ENCODE peak calls at places on chromosomes 16 and 17, in five cellular contexts. U is A549; M is T-helper 2 cell; I is stimulated activated CD8-positive, alpha-beta memory T cell treated with anti-CD3 and anti-CD28 coated beads, Interleukin-7, amount 100 ng/mL, for 24 hours; T is cardiac muscle cell. J is an unnamed sample.

GRCh38 chr17:17236295-17237025 is 508 bp downstream of the FLCN start:
- DNase-seq in T (peak; percentile 22), M (no peak), U (peak; percentile 36), I (no peak), J (no peak)

GRCh38 chr17:1491406-1492248 is 859 bp downstream of the MYO1C start:
- DNase-seq in T (peak; percentile 66), M (peak; percentile 24), U (no peak), I (no peak), J (peak; percentile 43)

GRCh38 chr17:29004081-29004692 is 1.6 kb downstream of the SEZ6 start:
- DNase-seq in U (peak; percentile 30), I (no peak), M (no peak), T (peak; percentile 42), J (no peak)

GRCh38 chr17:48439875-48440505 is 10.0 kb upstream of the SKAP1 start:
- DNase-seq in I (no peak), M (peak; percentile 76), T (peak; percentile 9), U (no peak), J (peak; percentile 46)

GRCh38 chr17:57636274-57636673 is 108.8 kb downstream of the CCDC182 start:
- DNase-seq in U (no peak), T (no peak), M (no peak), I (no peak), J (no peak)

GRCh38 chr17:17792551-17793377 is 44.0 kb downstream of the SREBF1 start:
- DNase-seq in U (no peak), I (no peak), T (peak; percentile 88), M (peak; percentile 70), J (peak; percentile 38)

GRCh38 chr17:66296289-66296725 is 6.1 kb upstream of the PRKCA start:
- DNase-seq in U (no peak), M (no peak), T (no peak), I (no peak), J (no peak)

GRCh38 chr17:57259817-57260216 is 3.5 kb downstream of the MSI2 start:
- DNase-seq in U (no peak), M (no peak), I (no peak), T (no peak), J (no peak)

GRCh38 chr17:61285483-61286320 is 113.9 kb upstream of the TBX2 start:
- DNase-seq in M (no peak), U (no peak), I (no peak), T (peak; percentile 67), J (no peak)

GRCh38 chr16:57840833-57841232 is 38.5 kb upstream of the KIFC3 start:
- DNase-seq in I (no peak), T (no peak), U (no peak), M (no peak), J (no peak)

GRCh38 chr17:8846768-8847211 is 20.7 kb downstream of the PIK3R6 start:
- DNase-seq in U (peak; percentile 64), T (peak; percentile 74), M (no peak), I (no peak), J (no peak)

GRCh38 chr16:89092013-89092412 is 1.6 kb upstream of the ACSF3 start:
- DNase-seq in M (no peak), U (no peak), I (no peak), T (no peak), J (no peak)

GRCh38 chr16:75087040-75087979 is 29.3 kb downstream of the LDHD start:
- DNase-seq in I (no peak), M (no peak), T (peak; percentile 89), U (no peak), J (no peak)

GRCh38 chr16:84005391-84005790 is 37.2 kb downstream of the SLC38A8 start:
- DNase-seq in U (no peak), M (no peak), T (no peak), I (no peak), J (no peak)

GRCh38 chr17:69144621-69145255 is 3.0 kb upstream of the ABCA6 start:
- DNase-seq in M (no peak), I (no peak), T (no peak), U (no peak), J (no peak)

GRCh38 chr17:1967092-1967662 is 58.0 kb downstream of the RTN4RL1 start:
- DNase-seq in I (no peak), U (no peak), T (no peak), M (no peak), J (no peak)

GRCh38 chr17:77303620-77304019 is 162.9 kb downstream of the SEC14L1 start:
- DNase-seq in U (no peak), I (no peak), M (no peak), T (peak; percentile 16), J (no peak)

GRCh38 chr16:80369559-80369958 is 171.2 kb upstream of the DYNLRB2 start:
- DNase-seq in I (no peak), T (peak; percentile 43), M (no peak), U (peak; percentile 59), J (no peak)

J was measured in T-helper 1 cell.